ENCODE peak calls at places on chromosomes 7 and 10, in five cellular contexts. One of them, this sample, is unnamed.

GRCh38 chr7:137337902-137338301 is 5.6 kb downstream of the PTN start:
- DNase-seq in foreskin keratinocyte: no peak
- DNase-seq in spleen: no peak
- DNase-seq in tibial artery: no peak
- DNase-seq in IMR-90: no peak
- DNase-seq in this sample: no peak

GRCh38 chr10:77925795-77926565 is 575 bp downstream of the DLG5 start:
- DNase-seq in foreskin keratinocyte: no peak
- DNase-seq in spleen: peak
- DNase-seq in tibial artery: peak
- DNase-seq in IMR-90: no peak
- DNase-seq in this sample: peak

GRCh38 chr7:104993217-104993857 is 20.7 kb upstream of the KMT2E start:
- DNase-seq in foreskin keratinocyte: no peak
- DNase-seq in spleen: no peak
- DNase-seq in tibial artery: no peak
- DNase-seq in IMR-90: no peak
- DNase-seq in this sample: no peak

GRCh38 chr7:40915061-40915460 is 780.3 kb downstream of the SUGCT start:
- DNase-seq in foreskin keratinocyte: peak
- DNase-seq in spleen: no peak
- DNase-seq in tibial artery: no peak
- DNase-seq in IMR-90: peak
- DNase-seq in this sample: no peak

GRCh38 chr10:22670796-22671195 is 43.6 kb downstream of the PIP4K2A start:
- DNase-seq in foreskin keratinocyte: no peak
- DNase-seq in spleen: no peak
- DNase-seq in tibial artery: no peak
- DNase-seq in IMR-90: peak
- DNase-seq in this sample: no peak

GRCh38 chr10:27104919-27105318 is 4.6 kb upstream of the ANKRD26 start:
- DNase-seq in foreskin keratinocyte: no peak
- DNase-seq in spleen: no peak
- DNase-seq in tibial artery: no peak
- DNase-seq in IMR-90: no peak
- DNase-seq in this sample: no peak

GRCh38 chr7:13880789-13881188 is 108.7 kb downstream of the ETV1 start:
- DNase-seq in foreskin keratinocyte: peak
- DNase-seq in spleen: no peak
- DNase-seq in tibial artery: no peak
- DNase-seq in IMR-90: peak
- DNase-seq in this sample: no peak

GRCh38 chr7:12888727-12889126 is 201.3 kb downstream of the ARL4A start:
- DNase-seq in foreskin keratinocyte: no peak
- DNase-seq in spleen: no peak
- DNase-seq in tibial artery: no peak
- DNase-seq in IMR-90: peak
- DNase-seq in this sample: no peak

GRCh38 chr10:50567384-50567783 is 56.4 kb downstream of the SGMS1 start:
- DNase-seq in foreskin keratinocyte: no peak
- DNase-seq in spleen: no peak
- DNase-seq in tibial artery: no peak
- DNase-seq in IMR-90: no peak
- DNase-seq in this sample: no peak

GRCh38 chr10:91712315-91712714 is 79.4 kb upstream of the PPP1R3C start:
- DNase-seq in foreskin keratinocyte: no peak
- DNase-seq in spleen: no peak
- DNase-seq in tibial artery: no peak
- DNase-seq in IMR-90: no peak
- DNase-seq in this sample: no peak

GRCh38 chr7:158272091-158272490 is 315.5 kb downstream of the PTPRN2 start:
- DNase-seq in foreskin keratinocyte: no peak
- DNase-seq in spleen: peak
- DNase-seq in tibial artery: no peak
- DNase-seq in IMR-90: no peak
- DNase-seq in this sample: peak

GRCh38 chr7:90988996-90989765 is 275.1 kb upstream of the FZD1 start:
- DNase-seq in foreskin keratinocyte: no peak
- DNase-seq in spleen: no peak
- DNase-seq in tibial artery: no peak
- DNase-seq in IMR-90: no peak
- DNase-seq in this sample: no peak

GRCh38 chr10:133045556-133046483 is 41.9 kb upstream of the ADGRA1 start:
- DNase-seq in foreskin keratinocyte: no peak
- DNase-seq in spleen: no peak
- DNase-seq in tibial artery: no peak
- DNase-seq in IMR-90: no peak
- DNase-seq in this sample: no peak

GRCh38 chr7:23469150-23469960 is 936 bp downstream of the IGF2BP3 start:
- DNase-seq in foreskin keratinocyte: no peak
- DNase-seq in spleen: peak
- DNase-seq in tibial artery: no peak
- DNase-seq in IMR-90: no peak
- DNase-seq in this sample: no peak

GRCh38 chr7:105751054-105751453 is 125.3 kb downstream of the ATXN7L1 start:
- DNase-seq in foreskin keratinocyte: peak
- DNase-seq in spleen: no peak
- DNase-seq in tibial artery: no peak
- DNase-seq in IMR-90: no peak
- DNase-seq in this sample: no peak

GRCh38 chr10:17116193-17116592 is 13.4 kb downstream of the CUBN start:
- DNase-seq in foreskin keratinocyte: no peak
- DNase-seq in spleen: no peak
- DNase-seq in tibial artery: no peak
- DNase-seq in IMR-90: no peak
- DNase-seq in this sample: no peak

GRCh38 chr7:78254397-78255055 is 456.0 kb downstream of the PHTF2 start:
- DNase-seq in foreskin keratinocyte: no peak
- DNase-seq in spleen: no peak
- DNase-seq in tibial artery: no peak
- DNase-seq in IMR-90: no peak
- DNase-seq in this sample: no peak

DNA sequence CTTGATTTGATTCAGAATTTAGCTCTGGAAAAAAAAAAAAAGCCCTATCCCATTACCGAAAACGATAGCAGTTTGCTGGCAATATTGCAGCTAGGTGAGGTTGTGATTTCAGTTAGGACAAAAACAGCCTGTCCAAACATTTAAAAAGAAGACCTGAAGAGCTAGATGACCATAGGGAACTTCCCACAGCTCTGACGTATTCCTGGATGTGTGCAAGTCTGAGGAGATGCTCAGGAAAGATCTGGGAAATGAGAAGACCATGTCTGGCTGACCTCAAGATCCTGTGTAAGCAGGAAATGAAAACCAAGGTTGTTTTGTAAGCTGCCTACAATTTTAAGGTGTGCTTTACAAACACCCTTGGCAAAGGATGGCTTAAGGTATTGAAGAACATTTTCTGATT is 88.7 kb downstream of the RAMP3 start:
- DNase-seq in foreskin keratinocyte: no peak
- DNase-seq in spleen: no peak
- DNase-seq in tibial artery: no peak
- DNase-seq in IMR-90: no peak
- DNase-seq in this sample: no peak
- H3K27ac ChIP-seq in foreskin keratinocyte: no peak
- H3K27ac ChIP-seq in spleen: no peak
- H3K27ac ChIP-seq in tibial artery: no peak
- H3K27ac ChIP-seq in IMR-90: no peak
- H3K27ac ChIP-seq in this sample: no peak

GRCh38 chr7:77180990-77181595 is 18.5 kb downstream of the FGL2 start:
- DNase-seq in foreskin keratinocyte: no peak
- DNase-seq in spleen: no peak
- DNase-seq in tibial artery: no peak
- DNase-seq in IMR-90: no peak
- DNase-seq in this sample: no peak
- TF ChIP-seq CTCF in foreskin keratinocyte: no peak
- TF ChIP-seq CTCF in spleen: no peak
- TF ChIP-seq CTCF in tibial artery: no peak
- TF ChIP-seq CTCF in IMR-90: no peak
- TF ChIP-seq CTCF in this sample: no peak

GRCh38 chr7:142961973-142962913 is at the start of gene KEL:
- DNase-seq in foreskin keratinocyte: no peak
- DNase-seq in spleen: no peak
- DNase-seq in tibial artery: no peak
- DNase-seq in IMR-90: no peak
- DNase-seq in this sample: no peak
- H3K27ac ChIP-seq in foreskin keratinocyte: no peak
- H3K27ac ChIP-seq in spleen: no peak
- H3K27ac ChIP-seq in tibial artery: no peak
- H3K27ac ChIP-seq in IMR-90: no peak
- H3K27ac ChIP-seq in this sample: no peak

GRCh38 chr7:28236560-28236959 is 56.0 kb upstream of the JAZF1 start:
- DNase-seq in foreskin keratinocyte: no peak
- DNase-seq in spleen: no peak
- DNase-seq in tibial artery: no peak
- DNase-seq in IMR-90: no peak
- DNase-seq in this sample: no peak
- TF ChIP-seq CTCF in foreskin keratinocyte: no peak
- TF ChIP-seq CTCF in spleen: no peak
- TF ChIP-seq CTCF in tibial artery: no peak
- TF ChIP-seq CTCF in IMR-90: no peak
- TF ChIP-seq CTCF in this sample: no peak

DNA sequence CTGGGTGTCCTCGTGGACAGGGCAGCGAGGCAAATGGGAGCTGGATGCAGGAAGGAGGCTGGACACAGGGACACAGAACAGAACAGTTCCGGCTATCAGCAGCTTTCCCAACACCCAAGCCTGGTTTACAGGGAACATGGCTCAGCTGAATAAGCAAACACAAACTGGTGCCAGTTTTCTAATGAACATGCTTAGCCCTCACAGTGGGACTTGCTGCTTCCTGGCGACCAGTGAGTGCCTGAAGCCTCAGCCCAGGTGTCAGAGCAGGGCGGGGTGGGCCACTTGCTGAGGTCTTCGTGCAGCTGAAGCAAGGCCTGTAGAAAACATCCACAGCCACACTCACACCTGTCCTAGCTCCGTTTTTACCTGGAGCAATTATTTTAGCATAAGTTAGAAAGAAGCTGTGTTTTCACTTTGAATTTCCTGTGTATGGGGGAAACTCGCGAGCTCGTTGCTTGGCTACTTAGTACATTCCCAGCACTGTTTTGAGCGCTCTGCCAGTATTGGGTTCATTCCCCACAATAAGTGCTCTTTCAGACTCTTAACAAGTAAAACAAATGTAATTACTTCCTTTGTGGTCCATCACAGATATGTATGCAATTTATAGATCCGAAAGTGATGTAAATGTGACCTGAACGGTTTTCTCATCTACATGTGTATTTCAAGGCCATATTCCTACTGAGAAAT is 261.2 kb upstream of the SHH start:
- DNase-seq in foreskin keratinocyte: no peak
- DNase-seq in spleen: peak
- DNase-seq in tibial artery: no peak
- DNase-seq in IMR-90: no peak
- DNase-seq in this sample: no peak
- H3K27ac ChIP-seq in foreskin keratinocyte: no peak
- H3K27ac ChIP-seq in spleen: no peak
- H3K27ac ChIP-seq in tibial artery: no peak
- H3K27ac ChIP-seq in IMR-90: no peak
- H3K27ac ChIP-seq in this sample: no peak

GRCh38 chr10:99172950-99173349 is 62.7 kb downstream of the HPSE2 start:
- DNase-seq in foreskin keratinocyte: no peak
- DNase-seq in spleen: no peak
- DNase-seq in tibial artery: no peak
- DNase-seq in IMR-90: no peak
- DNase-seq in this sample: no peak

DNA sequence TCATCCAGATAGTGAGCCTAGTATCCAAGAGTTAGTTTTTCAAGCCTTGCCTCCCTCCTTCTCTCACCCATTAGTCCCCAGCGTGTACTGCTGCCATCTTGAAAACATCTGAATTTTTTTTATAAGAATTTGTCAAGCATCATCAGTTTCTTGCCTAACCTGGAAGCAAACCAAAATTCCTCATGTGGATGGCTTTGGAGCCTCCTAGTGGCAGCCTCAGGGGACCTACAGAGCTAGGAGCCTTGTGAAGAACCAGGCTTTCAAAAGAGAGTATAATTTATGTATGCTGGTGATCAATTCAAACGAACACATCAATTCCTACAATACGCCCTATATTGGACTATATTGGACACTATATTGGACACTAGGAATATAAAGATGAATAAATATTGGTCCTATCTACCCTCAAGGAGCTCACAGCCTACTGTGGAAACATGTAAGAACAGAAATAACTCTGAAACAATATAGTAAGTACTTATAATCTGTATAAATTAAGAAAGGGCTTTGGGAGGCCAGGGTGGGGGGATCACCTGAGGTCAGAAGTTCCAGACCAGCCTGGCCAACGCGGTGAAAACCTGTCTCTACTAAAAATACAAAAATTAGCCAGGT is 63.4 kb downstream of the HPSE2 start:
- DNase-seq in foreskin keratinocyte: peak
- DNase-seq in spleen: no peak
- DNase-seq in tibial artery: no peak
- DNase-seq in IMR-90: peak
- DNase-seq in this sample: no peak
- TF ChIP-seq CTCF in foreskin keratinocyte: peak
- TF ChIP-seq CTCF in spleen: peak
- TF ChIP-seq CTCF in tibial artery: peak
- TF ChIP-seq CTCF in IMR-90: peak
- TF ChIP-seq CTCF in this sample: peak

DNA sequence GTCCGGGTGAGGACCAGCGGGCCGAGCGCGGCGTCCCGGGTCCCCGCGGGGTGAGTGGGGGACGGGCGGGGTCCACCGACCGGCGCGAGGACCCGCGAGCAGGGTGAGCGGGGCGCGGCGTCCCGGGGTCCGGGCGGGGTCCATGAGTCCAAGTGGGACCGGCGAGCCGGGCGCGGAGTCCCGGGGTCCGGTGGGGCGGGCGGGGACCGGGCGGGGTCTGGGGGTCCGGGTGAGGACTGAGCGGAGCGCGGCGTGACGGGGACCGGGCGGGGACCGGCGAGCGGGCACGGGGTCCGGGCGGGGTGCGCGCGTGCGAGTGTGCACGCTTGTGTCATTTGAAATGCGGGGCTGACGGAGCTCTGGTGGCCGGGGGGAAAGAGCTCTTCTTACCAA is 750 bp downstream of the CELF2 start:
- DNase-seq in foreskin keratinocyte: no peak
- DNase-seq in spleen: peak
- DNase-seq in tibial artery: no peak
- DNase-seq in IMR-90: no peak
- DNase-seq in this sample: peak
- H3K27ac ChIP-seq in foreskin keratinocyte: no peak
- H3K27ac ChIP-seq in spleen: no peak
- H3K27ac ChIP-seq in tibial artery: peak
- H3K27ac ChIP-seq in IMR-90: no peak
- H3K27ac ChIP-seq in this sample: peak

This sample was measured in sigmoid colon.